ENCODE peak calls at places on chromosomes 6 and 20, in four cellular contexts. S is spleen; O is activated T-helper 1 cell treated with anti-CD3 and anti-CD28 coated beads, Interleukin-2, amount 50 U/mL, for 16 hours; E is HL-60. N is an unnamed sample.

GRCh38 chr20:44222027-44222426 is 11.5 kb upstream of the OSER1 start:
- DNase-seq in E (no peak), S (no peak), O (no peak), N (no peak)

GRCh38 chr6:168404560-168404959 is 36.4 kb upstream of the SMOC2 start:
- DNase-seq in O (no peak), E (no peak), S (peak), N (no peak)

GRCh38 chr6:34549056-34549803 is 6.9 kb downstream of the SPDEF start:
- DNase-seq in E (no peak), S (no peak), O (no peak), N (no peak)

GRCh38 chr20:34570859-34571306 is 12.4 kb downstream of the MAP1LC3A start:
- DNase-seq in O (no peak), S (no peak), E (peak), N (no peak)

GRCh38 chr6:126015869-126016268 is 29.5 kb downstream of the TRMT11 start:
- DNase-seq in S (no peak), E (no peak), O (no peak), N (no peak)

GRCh38 chr6:13026557-13026956 is 301.8 kb downstream of the TBC1D7 start:
- DNase-seq in E (no peak), S (no peak), O (no peak), N (no peak)

GRCh38 chr6:53623497-53623896 is 42.1 kb downstream of the KLHL31 start:
- DNase-seq in S (no peak), E (peak), O (no peak), N (peak)

GRCh38 chr6:23140879-23141278 is 571.5 kb downstream of the HDGFL1 start:
- DNase-seq in S (no peak), E (no peak), O (no peak), N (no peak)

GRCh38 chr6:170173416-170173990 is 117.4 kb downstream of the DLL1 start:
- DNase-seq in S (peak), E (no peak), O (no peak), N (no peak)

GRCh38 chr6:29708432-29709177 is 14.6 kb upstream of the HLA-F start:
- DNase-seq in E (no peak), S (no peak), O (no peak), N (no peak)

GRCh38 chr20:58310291-58310782 is 822 bp downstream of the RAB22A start:
- DNase-seq in O (no peak), E (no peak), S (no peak), N (no peak)

GRCh38 chr20:956330-956951 is 40.3 kb upstream of the ANGPT4 start:
- DNase-seq in E (peak), S (peak), O (peak), N (no peak)

GRCh38 chr20:51096571-51097267 is 73.8 kb upstream of the KCNG1 start:
- DNase-seq in E (no peak), S (no peak), O (no peak), N (no peak)

GRCh38 chr6:82178759-82179112 is 68.8 kb downstream of the IBTK start:
- DNase-seq in O (no peak), S (no peak), E (no peak), N (no peak)

GRCh38 chr6:8940356-8940755 is 505.0 kb upstream of the SLC35B3 start:
- DNase-seq in S (no peak), O (no peak), E (no peak), N (no peak)

GRCh38 chr6:105753184-105754097 is 332.7 kb upstream of the PRDM1 start:
- DNase-seq in E (no peak), S (no peak), O (no peak), N (no peak)

GRCh38 chr20:19850190-19850533 is 92.1 kb downstream of the RIN2 start:
- DNase-seq in O (no peak), S (no peak), E (no peak), N (no peak)

GRCh38 chr6:114304304-114304887 is 38.4 kb downstream of the HS3ST5 start:
- DNase-seq in E (no peak), O (no peak), S (no peak), N (no peak)

GRCh38 chr6:130494745-130495144 is 128.9 kb downstream of the TMEM200A start:
- DNase-seq in S (no peak), O (no peak), E (no peak), N (no peak)

GRCh38 chr6:46719099-46719498 is 16.1 kb downstream of the PLA2G7 start:
- DNase-seq in S (no peak), O (no peak), E (no peak), N (no peak)

GRCh38 chr6:51349866-51350265 is 531.2 kb downstream of the TFAP2B start:
- DNase-seq in O (no peak), S (no peak), E (no peak), N (no peak)

GRCh38 chr6:134041093-134041492 is 11.3 kb downstream of the SLC2A12 start:
- DNase-seq in S (no peak), O (no peak), E (no peak), N (no peak)

GRCh38 chr20:53037621-53038020 is 65.5 kb downstream of the TSHZ2 start:
- DNase-seq in O (no peak), E (no peak), S (no peak), N (no peak)

GRCh38 chr6:69449887-69450286 is 346.9 kb downstream of the LMBRD1 start:
- DNase-seq in S (no peak), O (no peak), E (no peak), N (no peak)

GRCh38 chr6:55276745-55277627 is 50.3 kb upstream of the GFRAL start:
- DNase-seq in S (no peak), O (no peak), E (peak), N (peak)

GRCh38 chr20:51221103-51221502 is 198.2 kb upstream of the KCNG1 start:
- DNase-seq in S (no peak), E (no peak), O (no peak), N (no peak)

GRCh38 chr20:24737212-24737850 is 211.7 kb upstream of the CST7 start:
- DNase-seq in E (no peak), S (no peak), O (no peak), N (no peak)

GRCh38 chr6:91720323-91720722 is 1133.5 kb upstream of the MAP3K7 start:
- DNase-seq in O (no peak), E (no peak), S (no peak), N (no peak)

GRCh38 chr6:89562114-89562815 is 76.3 kb downstream of the LYRM2 start:
- DNase-seq in O (no peak), E (no peak), S (no peak), N (no peak)

GRCh38 chr6:14671261-14671681 is 553.7 kb downstream of the CD83 start:
- DNase-seq in O (no peak), E (no peak), S (no peak), N (no peak)

GRCh38 chr6:42796171-42796570 is 14.3 kb downstream of the BICRAL start:
- DNase-seq in E (no peak), S (no peak), O (no peak), N (no peak)